ENCODE peak calls at places on chromosome 21, in ten cellular contexts. G is thyroid gland; H is mesendoderm; F is thoracic aorta; Y is small intestine; N is IMR-90; T is CD8-positive, alpha-beta T cell; X is transverse colon; O is PC-3; R is testis. A is an unnamed sample.

GRCh38 chr21:27024316-27024715 is 57.4 kb upstream of the ADAMTS5 start:
- DNase-seq in G (no peak), H (peak; percentile 56), F (no peak), Y (no peak), N (peak; percentile 71), T (no peak), X (no peak), O (no peak), R (no peak), A (no peak)

GRCh38 chr21:14403681-14404318 is 20.9 kb upstream of the HSPA13 start:
- DNase-seq in G (no peak), H (no peak), F (no peak), Y (peak; percentile 33), N (peak; percentile 45), T (no peak), X (no peak), O (peak; percentile 65), R (no peak), A (no peak)

GRCh38 chr21:38699048-38699447 is 106.7 kb upstream of the ETS2 start:
- DNase-seq in G (no peak), H (peak; percentile 47), F (no peak), Y (no peak), N (no peak), T (no peak), X (no peak), O (no peak), R (no peak), A (no peak)

GRCh38 chr21:21156919-21157318 is 158.7 kb downstream of the NCAM2 start:
- DNase-seq in G (no peak), H (no peak), F (no peak), Y (no peak), N (peak; percentile 51), T (no peak), X (no peak), O (no peak), R (no peak), A (no peak)

GRCh38 chr21:26834181-26834945 is 10.8 kb downstream of the ADAMTS1 start:
- DNase-seq in G (no peak), H (no peak), F (no peak), Y (no peak), N (peak; percentile 58), T (no peak), X (no peak), O (peak; percentile 38), R (no peak), A (no peak)

GRCh38 chr21:35239811-35240219 is 190.7 kb upstream of the RUNX1 start:
- DNase-seq in G (no peak), H (no peak), F (no peak), Y (no peak), N (no peak), T (no peak), X (no peak), O (no peak), R (no peak), A (no peak)

GRCh38 chr21:30257773-30258172 is 25.0 kb downstream of the KRTAP24-1 start:
- DNase-seq in G (peak; percentile 27), H (peak; percentile 83), F (no peak), Y (peak; percentile 45), N (no peak), T (no peak), X (no peak), O (peak; percentile 79), R (no peak), A (no peak)

GRCh38 chr21:32909393-32909792 is 116.3 kb upstream of the OLIG2 start:
- DNase-seq in G (no peak), H (no peak), F (no peak), Y (no peak), N (no peak), T (no peak), X (no peak), O (no peak), R (no peak), A (no peak)

GRCh38 chr21:34181418-34181817 is 108.0 kb downstream of the MRPS6 start:
- DNase-seq in G (no peak), H (no peak), F (no peak), Y (no peak), N (no peak), T (no peak), X (no peak), O (no peak), R (peak; percentile 51), A (peak; percentile 44)

GRCh38 chr21:34182436-34182835 is 109.1 kb downstream of the MRPS6 start:
- DNase-seq in G (no peak), H (no peak), F (no peak), Y (no peak), N (no peak), T (no peak), X (no peak), O (no peak), R (no peak), A (no peak)

GRCh38 chr21:34180826-34181359 is 107.5 kb downstream of the MRPS6 start:
- DNase-seq in G (peak; percentile 23), H (no peak), F (no peak), Y (no peak), N (no peak), T (no peak), X (no peak), O (no peak), R (no peak), A (no peak)

GRCh38 chr21:34179204-34179935 is 106.0 kb downstream of the MRPS6 start:
- DNase-seq in G (no peak), H (no peak), F (no peak), Y (no peak), N (no peak), T (no peak), X (no peak), O (no peak), R (no peak), A (peak; percentile 9)

DNA sequence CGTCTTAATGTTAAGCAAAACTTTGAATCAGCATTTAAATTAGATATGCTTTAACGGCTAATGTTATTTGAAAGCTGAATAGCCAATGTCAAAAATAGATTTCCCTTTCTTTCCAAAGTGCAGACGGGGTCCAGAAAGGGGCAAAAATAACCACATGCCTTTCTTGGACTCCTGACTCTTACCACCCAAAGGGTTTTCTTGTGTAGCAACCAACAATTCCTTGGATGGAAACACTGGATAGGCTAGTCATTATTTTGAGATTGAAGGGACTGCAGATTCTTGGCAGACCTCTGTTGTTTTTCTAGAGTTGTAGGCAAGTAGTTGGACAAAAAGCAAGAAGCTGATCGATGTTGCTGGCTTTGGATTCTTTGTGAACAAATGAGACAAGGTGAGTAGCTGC is 107.0 kb downstream of the MRPS6 start:
- DNase-seq in G (no peak), H (no peak), F (no peak), Y (no peak), N (no peak), T (no peak), X (no peak), O (no peak), R (no peak), A (no peak)
- H3K27ac ChIP-seq in G (peak overlapping the region; percentile 50), H (no peak overlapping the region), F (peak overlapping the region; percentile 88), Y (no peak overlapping the region), N (no peak overlapping the region), T (no peak overlapping the region), X (peak overlapping the region; percentile 3), O (no peak overlapping the region), R (no peak overlapping the region), A (peak overlapping the region; percentile 75)

GRCh38 chr21:45631540-45631939 is 12.0 kb upstream of the PCBP3 start:
- DNase-seq in G (no peak), H (no peak), F (no peak), Y (no peak), N (no peak), T (no peak), X (no peak), O (no peak), R (no peak), A (no peak)

GRCh38 chr21:45630876-45631275 is 12.6 kb upstream of the PCBP3 start:
- DNase-seq in G (no peak), H (no peak), F (no peak), Y (no peak), N (no peak), T (no peak), X (no peak), O (no peak), R (no peak), A (no peak)

GRCh38 chr21:45632897-45633260 is 10.6 kb upstream of the PCBP3 start:
- DNase-seq in G (no peak), H (no peak), F (no peak), Y (no peak), N (no peak), T (no peak), X (no peak), O (no peak), R (no peak), A (no peak)

GRCh38 chr21:45630066-45630694 is 13.3 kb upstream of the PCBP3 start:
- DNase-seq in G (no peak), H (no peak), F (no peak), Y (no peak), N (no peak), T (no peak), X (no peak), O (no peak), R (no peak), A (no peak)

GRCh38 chr21:45632165-45632896 is 11.2 kb upstream of the PCBP3 start:
- DNase-seq in G (no peak), H (no peak), F (no peak), Y (no peak), N (no peak), T (no peak), X (no peak), O (no peak), R (no peak), A (no peak)
- H3K27ac ChIP-seq in G (no peak overlapping the region), H (no peak overlapping the region), F (no peak overlapping the region), Y (no peak overlapping the region), N (no peak overlapping the region), T (no peak overlapping the region), X (no peak overlapping the region), O (no peak overlapping the region), R (no peak overlapping the region), A (no peak overlapping the region)

GRCh38 chr21:40047993-40048730 is 180.9 kb downstream of the PCP4 start:
- DNase-seq in G (no peak), H (peak; percentile 15), F (peak; percentile 60), Y (no peak), N (no peak), T (no peak), X (no peak), O (no peak), R (no peak), A (peak; percentile 67)

GRCh38 chr21:40049031-40049958 is 182.1 kb downstream of the PCP4 start:
- DNase-seq in G (peak; percentile 37), H (no peak), F (peak; percentile 40), Y (no peak), N (peak; percentile 11), T (no peak), X (peak; percentile 14), O (no peak), R (no peak), A (peak; percentile 87)

GRCh38 chr21:40051801-40052200 is 184.6 kb downstream of the PCP4 start:
- DNase-seq in G (peak; percentile 89), H (no peak), F (no peak), Y (no peak), N (no peak), T (no peak), X (no peak), O (no peak), R (no peak), A (no peak)

GRCh38 chr21:40052276-40052675 is 185.0 kb downstream of the PCP4 start:
- DNase-seq in G (no peak), H (no peak), F (no peak), Y (no peak), N (no peak), T (no peak), X (no peak), O (no peak), R (no peak), A (no peak)

DNA sequence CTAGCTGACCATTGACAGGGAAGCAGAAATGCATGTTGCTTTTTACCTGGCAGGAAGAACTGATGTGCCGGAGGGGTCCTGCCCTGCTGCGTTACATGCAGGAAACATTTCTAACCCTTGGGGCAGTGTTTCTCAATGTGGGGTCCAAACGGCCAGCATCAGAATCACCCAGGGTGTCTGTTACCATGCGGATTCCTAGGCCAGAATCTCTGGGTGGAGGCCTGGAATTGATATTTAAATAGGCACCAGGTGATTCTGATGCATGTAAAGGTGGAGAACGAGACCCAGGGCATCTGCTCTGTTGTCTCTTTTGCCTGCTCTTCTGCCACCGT is 182.7 kb downstream of the PCP4 start:
- DNase-seq in G (no peak), H (peak; percentile 40), F (no peak), Y (no peak), N (no peak), T (no peak), X (no peak), O (no peak), R (no peak), A (no peak)
- H3K27ac ChIP-seq in G (no peak overlapping the region), H (no peak overlapping the region), F (peak overlapping the region; percentile 94), Y (no peak overlapping the region), N (no peak overlapping the region), T (no peak overlapping the region), X (peak overlapping the region; percentile 74), O (no peak overlapping the region), R (no peak overlapping the region), A (peak overlapping the region; percentile 77)

DNA sequence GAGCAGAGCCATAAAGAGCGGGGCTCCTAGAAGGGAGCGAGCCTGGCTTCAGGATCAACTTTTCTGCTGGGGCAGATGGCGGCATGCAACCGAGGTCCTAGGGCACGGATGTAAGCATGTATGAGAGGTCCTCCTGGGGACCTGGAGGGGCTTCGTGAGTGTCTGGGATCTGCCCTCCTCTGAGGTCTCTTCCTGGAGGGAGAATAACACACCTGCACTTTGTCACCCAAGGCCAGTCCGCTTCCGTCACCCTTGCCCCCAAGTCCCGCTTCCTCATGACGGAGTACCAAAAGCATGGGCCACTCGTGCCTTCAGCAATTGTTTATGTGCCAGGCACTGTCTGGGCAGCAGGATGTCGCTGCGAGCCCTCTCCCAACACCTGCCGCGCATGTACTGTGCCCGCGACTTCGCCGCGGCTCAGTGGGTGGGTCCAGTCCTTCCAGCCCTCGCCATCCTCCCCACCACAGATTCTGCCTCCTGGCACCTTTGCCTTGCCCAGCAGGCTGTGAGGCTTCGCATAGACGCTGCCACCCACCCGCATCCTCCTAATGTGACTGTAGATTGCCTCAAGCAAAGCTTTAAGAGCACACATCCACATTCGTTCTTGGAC is 60.0 kb upstream of the TMPRSS2 start:
- DNase-seq in G (no peak), H (no peak), F (no peak), Y (peak; percentile 64), N (no peak), T (no peak), X (no peak), O (no peak), R (no peak), A (no peak)
- H3K27ac ChIP-seq in G (no peak overlapping the region), H (no peak overlapping the region), F (no peak overlapping the region), Y (no peak overlapping the region), N (no peak overlapping the region), T (no peak overlapping the region), X (no peak overlapping the region), O (no peak overlapping the region), R (no peak overlapping the region), A (no peak overlapping the region)

A was measured in ascending aorta.